ENCODE peak calls at places on chromosomes 7 and 10, in six cellular contexts. H is tibial nerve, W is posterior cingulate gyrus, G is HTR-8/SVneo, Z is spleen, U is NCI-H510A. A is an unnamed sample.

GRCh38 chr7:158303121-158303520 is 284.5 kb downstream of the PTPRN2 start:
- DNase-seq in H (no peak), W (no peak), G (no peak), Z (no peak), U (no peak), A (no peak)

GRCh38 chr7:135232087-135232486 is 1.6 kb upstream of the STRA8 start:
- DNase-seq in H (no peak), W (no peak), G (no peak), Z (no peak), U (no peak), A (no peak)

GRCh38 chr7:38975944-38976392 is 1.7 kb upstream of the POU6F2 start:
- DNase-seq in H (no peak), W (no peak), G (no peak), Z (no peak), U (no peak), A (no peak)

GRCh38 chr10:42969909-42970308 is 107.0 kb upstream of the RET start:
- DNase-seq in H (no peak), W (no peak), G (no peak), Z (no peak), U (no peak), A (no peak)

GRCh38 chr7:23356168-23356567 is 57.0 kb downstream of the MALSU1 start:
- DNase-seq in H (no peak), W (no peak), G (no peak), Z (no peak), U (no peak), A (no peak)

GRCh38 chr10:24556746-24557742 is 166.6 kb downstream of the ARHGAP21 start:
- DNase-seq in H (no peak), W (no peak), G (peak), Z (no peak), U (no peak), A (peak)

GRCh38 chr10:71471957-71472365 is 75.2 kb downstream of the CDH23 start:
- DNase-seq in H (no peak), W (no peak), G (no peak), Z (peak), U (no peak), A (no peak)

GRCh38 chr7:17444151-17444550 is 145.7 kb downstream of the AHR start:
- DNase-seq in H (no peak), W (no peak), G (no peak), Z (no peak), U (no peak), A (no peak)

GRCh38 chr7:77866370-77866769 is 67.8 kb downstream of the PHTF2 start:
- DNase-seq in H (no peak), W (no peak), G (no peak), Z (no peak), U (no peak), A (no peak)

GRCh38 chr10:33280217-33280616 is 54.2 kb downstream of the NRP1 start:
- DNase-seq in H (no peak), W (no peak), G (no peak), Z (no peak), U (no peak), A (no peak)

GRCh38 chr7:2373124-2373556 is 18.5 kb downstream of the EIF3B start:
- DNase-seq in H (no peak), W (no peak), G (no peak), Z (no peak), U (no peak), A (no peak)

GRCh38 chr7:114720725-114721124 is 201.2 kb upstream of the MDFIC start:
- DNase-seq in H (no peak), W (no peak), G (no peak), Z (no peak), U (no peak), A (no peak)

GRCh38 chr10:46547881-46548780 is 8.3 kb downstream of the GPRIN2 start:
- DNase-seq in H (peak), W (no peak), G (no peak), Z (peak), U (no peak), A (no peak)

GRCh38 chr7:151459726-151460473 is 20.0 kb upstream of the CRYGN start:
- DNase-seq in H (peak), W (peak), G (peak), Z (no peak), U (no peak), A (peak)

GRCh38 chr7:16564909-16565426 is 38.3 kb downstream of the LRRC72 start:
- DNase-seq in H (no peak), W (no peak), G (peak), Z (no peak), U (no peak), A (peak)

GRCh38 chr10:128267581-128267980 is 141.4 kb upstream of the MKI67 start:
- DNase-seq in H (no peak), W (no peak), G (no peak), Z (no peak), U (no peak), A (no peak)

GRCh38 chr10:86400705-86401587 is 34.4 kb upstream of the GRID1 start:
- DNase-seq in H (no peak), W (no peak), G (peak), Z (peak), U (no peak), A (peak)

GRCh38 chr7:20661884-20662283 is 46.4 kb downstream of the ABCB5 start:
- DNase-seq in H (no peak), W (no peak), G (no peak), Z (no peak), U (no peak), A (no peak)

GRCh38 chr10:85604136-85604725 is 762.4 kb downstream of the GRID1 start:
- DNase-seq in H (no peak), W (no peak), G (no peak), Z (no peak), U (no peak), A (no peak)